ENCODE peak calls at places on chromosomes 13 and 19, in ten cellular contexts. T is effector CD4-positive, alpha-beta T cell; K is NCI-H748 treated with DMSO at 0.1 percent for 48 hours; Y is activated CD4-positive, alpha-beta T cell treated with anti-CD3 and anti-CD28 coated beads for 48 hours; S is body of pancreas; E is RPMI8226; M is NCI-H1417 treated with DMSO at 0.1 percent for 48 hours; D is fibroblast of the conjunctiva; B is T1000; C is T-helper 17 cell. L is an unnamed sample.

GRCh38 chr19:55601127-55601526 is 1.0 kb downstream of the ZNF524 start:
- DNase-seq in Y (no peak), E (no peak), T (no peak), D (no peak), K (no peak), S (no peak), C (no peak), B (no peak), M (no peak), L (no peak)

GRCh38 chr13:104530741-104531140 is 1464.5 kb upstream of the SLC10A2 start:
- DNase-seq in M (no peak), C (no peak), Y (no peak), K (no peak), B (no peak), D (no peak), T (no peak), E (no peak), S (no peak), L (no peak)

GRCh38 chr19:43633520-43633919 is 6.1 kb downstream of the CADM4 start:
- DNase-seq in Y (no peak), C (no peak), S (no peak), K (no peak), E (no peak), T (no peak), B (no peak), D (no peak), M (no peak), L (no peak)

GRCh38 chr13:60411464-60411863 is 14.4 kb downstream of the TDRD3 start:
- DNase-seq in M (no peak), D (no peak), C (no peak), B (no peak), Y (no peak), K (no peak), T (no peak), E (no peak), S (no peak), L (no peak)

GRCh38 chr19:4140237-4140711 is 13.2 kb upstream of the CREB3L3 start:
- DNase-seq in S (peak; percentile 53), Y (peak; percentile 45), B (no peak), E (peak; percentile 66), D (peak; percentile 61), C (no peak), M (no peak), K (peak; percentile 18), T (no peak), L (peak; percentile 67)

GRCh38 chr19:34500656-34501120 is 19.1 kb downstream of the WTIP start:
- DNase-seq in D (no peak), M (no peak), C (no peak), K (no peak), T (no peak), Y (no peak), B (no peak), S (no peak), E (no peak), L (no peak)

GRCh38 chr13:49833402-49833801 is 40.9 kb upstream of the KPNA3 start:
- DNase-seq in M (no peak), C (no peak), E (no peak), D (no peak), B (no peak), S (no peak), T (no peak), Y (no peak), K (no peak), L (no peak)

GRCh38 chr13:71525004-71525403 is 342.0 kb downstream of the DACH1 start:
- DNase-seq in C (no peak), B (no peak), D (no peak), E (no peak), M (peak; percentile 48), K (peak; percentile 51), S (no peak), Y (no peak), T (no peak), L (no peak)

GRCh38 chr13:32150794-32151193 is 119.2 kb downstream of the FRY start:
- DNase-seq in S (peak; percentile 30), M (no peak), Y (no peak), B (no peak), C (no peak), E (no peak), T (no peak), D (peak; percentile 87), K (no peak), L (no peak)

GRCh38 chr19:13610042-13610691 is 103.9 kb upstream of the CACNA1A start:
- DNase-seq in D (no peak), T (no peak), C (no peak), B (no peak), M (peak; percentile 100), Y (peak; percentile 3), K (peak; percentile 99), E (peak; percentile 89), S (peak; percentile 45), L (no peak)

GRCh38 chr19:45922281-45922680 is 7.7 kb upstream of the NANOS2 start:
- DNase-seq in E (peak; percentile 19), M (no peak), D (no peak), K (no peak), T (no peak), B (no peak), C (no peak), Y (peak; percentile 19), S (no peak), L (peak; percentile 64)

GRCh38 chr19:2097330-2098327 is 914 bp downstream of the IZUMO4 start:
- DNase-seq in B (no peak), M (no peak), E (peak; percentile 55), T (peak; percentile 46), Y (peak; percentile 65), D (no peak), C (peak; percentile 42), K (no peak), S (peak; percentile 81), L (no peak)

GRCh38 chr13:49904729-49905456 is 31.2 kb downstream of the SPRYD7 start:
- DNase-seq in E (no peak), T (no peak), K (no peak), Y (peak; percentile 7), D (no peak), C (no peak), B (no peak), M (no peak), S (no peak), L (no peak)

GRCh38 chr19:4557971-4558941 is 1.2 kb downstream of the SEMA6B start:
- DNase-seq in C (peak; percentile 26), T (peak; percentile 18), K (peak; percentile 13), S (no peak), B (peak; percentile 21), Y (peak; percentile 56), E (no peak), D (no peak), M (no peak), L (no peak)

GRCh38 chr13:95540848-95541247 is 11.7 kb upstream of the CLDN10 start:
- DNase-seq in B (no peak), S (peak; percentile 93), E (peak; percentile 3), T (no peak), C (no peak), M (no peak), K (no peak), D (no peak), Y (no peak), L (no peak)

GRCh38 chr19:23098988-23099387 is 17.8 kb upstream of the ZNF730 start:
- DNase-seq in B (no peak), C (no peak), T (no peak), M (no peak), D (no peak), E (no peak), Y (no peak), S (no peak), K (no peak), L (no peak)

GRCh38 chr19:15050639-15051038 is 1.4 kb downstream of the CASP14 start:
- DNase-seq in S (no peak), M (no peak), B (no peak), C (no peak), D (no peak), K (no peak), Y (no peak), T (no peak), E (no peak), L (no peak)

GRCh38 chr13:25806304-25806974 is 245.4 kb downstream of the SHISA2 start:
- DNase-seq in C (no peak), Y (no peak), S (no peak), K (no peak), T (no peak), M (no peak), E (no peak), D (no peak), B (no peak), L (no peak)

GRCh38 chr19:18424122-18424889 is 5.1 kb downstream of the SSBP4 start:
- DNase-seq in M (no peak), D (no peak), T (no peak), C (no peak), S (no peak), Y (no peak), B (no peak), E (no peak), K (no peak), L (no peak)

GRCh38 chr13:93249259-93249917 is 22.8 kb downstream of the GPC6 start:
- DNase-seq in E (no peak), D (peak; percentile 58), K (no peak), S (no peak), M (no peak), C (no peak), T (no peak), Y (no peak), B (peak; percentile 25), L (no peak)

GRCh38 chr19:45187421-45188100 is 9.0 kb downstream of the BLOC1S3 start:
- DNase-seq in M (no peak), B (no peak), E (peak; percentile 44), C (no peak), T (no peak), Y (peak; percentile 30), K (peak; percentile 55), S (no peak), D (no peak), L (no peak)

GRCh38 chr13:48155850-48156249 is 60.9 kb upstream of the MED4 start:
- DNase-seq in E (no peak), K (no peak), M (no peak), T (peak; percentile 45), C (peak; percentile 9), D (no peak), B (no peak), S (no peak), Y (no peak), L (no peak)

GRCh38 chr13:39266426-39266825 is 228.2 kb downstream of the NHLRC3 start:
- DNase-seq in Y (no peak), C (no peak), K (no peak), S (no peak), M (no peak), D (no peak), T (no peak), E (no peak), B (no peak), L (no peak)

GRCh38 chr13:78258304-78258703 is 339.7 kb upstream of the EDNRB start:
- DNase-seq in Y (no peak), D (no peak), C (no peak), B (no peak), E (no peak), K (no peak), S (no peak), T (no peak), M (no peak), L (no peak)

GRCh38 chr13:99905224-99905623 is 66.3 kb downstream of the ZIC5 start:
- DNase-seq in E (peak; percentile 72), T (no peak), S (no peak), B (no peak), M (no peak), K (no peak), C (no peak), D (no peak), Y (no peak), L (no peak)

GRCh38 chr13:63737418-63737817 is 2321.8 kb upstream of the PCDH20 start:
- DNase-seq in M (no peak), E (no peak), D (no peak), T (no peak), C (no peak), K (no peak), S (no peak), Y (no peak), B (no peak), L (no peak)

GRCh38 chr19:48628486-48629296 is 8.5 kb downstream of the DBP start:
- DNase-seq in M (no peak), T (no peak), D (no peak), C (no peak), B (no peak), S (no peak), K (no peak), Y (no peak), E (no peak), L (no peak)

GRCh38 chr19:2358548-2359173 is 1.4 kb upstream of the TMPRSS9 start:
- DNase-seq in D (no peak), C (no peak), T (no peak), M (no peak), Y (no peak), K (no peak), E (no peak), S (no peak), B (no peak), L (no peak)

L was measured in iPS DF 6.9.